ENCODE peak calls at places on chromosomes 5 and 9, in five cellular contexts. One of them, this sample, is unnamed.

GRCh38 chr9:76143834-76144233 is 250.4 kb downstream of the RFK start:
- DNase-seq in AG09319: no peak
- DNase-seq in Peyer's patch: no peak
- DNase-seq in fibroblast of lung: no peak
- DNase-seq in head of caudate nucleus: no peak
- DNase-seq in this sample: no peak

GRCh38 chr5:59107692-59108091 is 524.8 kb downstream of the RAB3C start:
- DNase-seq in fibroblast of lung: peak
- DNase-seq in Peyer's patch: no peak
- DNase-seq in head of caudate nucleus: no peak
- DNase-seq in AG09319: no peak
- DNase-seq in this sample: no peak

GRCh38 chr9:34983209-34983608 is 6.3 kb upstream of the DNAJB5 start:
- DNase-seq in Peyer's patch: peak
- DNase-seq in fibroblast of lung: no peak
- DNase-seq in head of caudate nucleus: no peak
- DNase-seq in AG09319: no peak
- DNase-seq in this sample: no peak

GRCh38 chr5:40681351-40682311 is 1.9 kb downstream of the PTGER4 start:
- DNase-seq in fibroblast of lung: peak
- DNase-seq in head of caudate nucleus: no peak
- DNase-seq in Peyer's patch: peak
- DNase-seq in AG09319: no peak
- DNase-seq in this sample: peak

GRCh38 chr5:132456553-132457361 is 33.8 kb downstream of the IRF1 start:
- DNase-seq in Peyer's patch: peak
- DNase-seq in head of caudate nucleus: peak
- DNase-seq in AG09319: no peak
- DNase-seq in fibroblast of lung: no peak
- DNase-seq in this sample: peak

GRCh38 chr5:132380047-132380446 is 10.5 kb downstream of the SLC22A5 start:
- DNase-seq in AG09319: no peak
- DNase-seq in Peyer's patch: peak
- DNase-seq in fibroblast of lung: no peak
- DNase-seq in head of caudate nucleus: no peak
- DNase-seq in this sample: no peak

GRCh38 chr5:141958773-141959172 is 771 bp upstream of the PCDH12 start:
- DNase-seq in head of caudate nucleus: no peak
- DNase-seq in AG09319: no peak
- DNase-seq in Peyer's patch: no peak
- DNase-seq in fibroblast of lung: no peak
- DNase-seq in this sample: no peak

GRCh38 chr9:89234636-89235035 is 56.0 kb upstream of the SHC3 start:
- DNase-seq in head of caudate nucleus: peak
- DNase-seq in AG09319: no peak
- DNase-seq in fibroblast of lung: peak
- DNase-seq in Peyer's patch: no peak
- DNase-seq in this sample: peak

GRCh38 chr9:121651295-121652036 is at the start of gene DAB2IP:
- DNase-seq in AG09319: no peak
- DNase-seq in Peyer's patch: peak
- DNase-seq in fibroblast of lung: peak
- DNase-seq in head of caudate nucleus: peak
- DNase-seq in this sample: peak

GRCh38 chr5:76029739-76030138 is 53.4 kb upstream of the SV2C start:
- DNase-seq in Peyer's patch: no peak
- DNase-seq in fibroblast of lung: no peak
- DNase-seq in head of caudate nucleus: no peak
- DNase-seq in AG09319: no peak
- DNase-seq in this sample: no peak

GRCh38 chr5:122957457-122957856 is 79.1 kb downstream of the PPIC start:
- DNase-seq in fibroblast of lung: no peak
- DNase-seq in Peyer's patch: no peak
- DNase-seq in head of caudate nucleus: no peak
- DNase-seq in AG09319: no peak
- DNase-seq in this sample: no peak

GRCh38 chr5:142065273-142065672 is 43.3 kb upstream of the NDFIP1 start:
- DNase-seq in AG09319: no peak
- DNase-seq in fibroblast of lung: peak
- DNase-seq in Peyer's patch: no peak
- DNase-seq in head of caudate nucleus: peak
- DNase-seq in this sample: peak

GRCh38 chr9:103397868-103398600 is 402.9 kb downstream of the CYLC2 start:
- DNase-seq in AG09319: no peak
- DNase-seq in head of caudate nucleus: peak
- DNase-seq in fibroblast of lung: no peak
- DNase-seq in Peyer's patch: no peak
- DNase-seq in this sample: peak

GRCh38 chr5:133332732-133333024 is 279.7 kb downstream of the FSTL4 start:
- DNase-seq in Peyer's patch: no peak
- DNase-seq in AG09319: no peak
- DNase-seq in head of caudate nucleus: no peak
- DNase-seq in fibroblast of lung: no peak
- DNase-seq in this sample: no peak

GRCh38 chr5:123180178-123180577 is 91.1 kb downstream of the PRDM6 start:
- DNase-seq in fibroblast of lung: no peak
- DNase-seq in AG09319: no peak
- DNase-seq in head of caudate nucleus: peak
- DNase-seq in Peyer's patch: no peak
- DNase-seq in this sample: peak

GRCh38 chr5:39870137-39870536 is 445.4 kb upstream of the DAB2 start:
- DNase-seq in AG09319: no peak
- DNase-seq in head of caudate nucleus: no peak
- DNase-seq in Peyer's patch: no peak
- DNase-seq in fibroblast of lung: no peak
- DNase-seq in this sample: no peak